ENCODE peak calls at places on chromosome 5, in eight cellular contexts. Y is RWPE2, V is SK-N-SH, U is tibial nerve, Q is transverse colon, H is cardiac fibroblast, A is fibroblast of pulmonary artery, J is lower leg skin. F is an unnamed sample.

GRCh38 chr5:92560698-92561361 is 1020.2 kb downstream of the NR2F1-AS1 start:
- DNase-seq in A (peak; percentile 36), V (no peak), U (no peak), Q (no peak), J (no peak), H (peak; percentile 31), Y (no peak), F (no peak)

GRCh38 chr5:37991267-37991902 is 151.5 kb upstream of the GDNF start:
- DNase-seq in V (no peak), H (no peak), U (no peak), A (no peak), Q (no peak), Y (no peak), J (no peak), F (no peak)

GRCh38 chr5:134242146-134242545 is 16.3 kb upstream of the PPP2CA start:
- DNase-seq in H (peak; percentile 68), Q (peak; percentile 16), U (peak; percentile 23), A (peak; percentile 76), J (no peak), V (no peak), Y (no peak), F (peak; percentile 16)

GRCh38 chr5:154478752-154479159 is 729 bp upstream of the HAND1 start:
- DNase-seq in A (no peak), H (no peak), Q (no peak), V (peak; percentile 74), U (no peak), J (no peak), Y (no peak), F (no peak)

GRCh38 chr5:157059093-157059539 is at the start of gene HAVCR1:
- DNase-seq in A (no peak), V (no peak), H (no peak), Y (no peak), U (no peak), Q (no peak), J (no peak), F (no peak)

GRCh38 chr5:168401226-168401625 is 85.0 kb upstream of the RARS1 start:
- DNase-seq in V (no peak), H (no peak), Y (no peak), Q (no peak), U (no peak), A (no peak), J (no peak), F (no peak)

GRCh38 chr5:169778622-169779596 is 141.8 kb downstream of the DOCK2 start:
- DNase-seq in H (no peak), Y (no peak), V (no peak), Q (no peak), J (no peak), U (no peak), A (no peak), F (no peak)

GRCh38 chr5:137752873-137753226 is 1.3 kb downstream of the HNRNPA0 start:
- DNase-seq in U (peak; percentile 7), H (peak; percentile 42), V (no peak), Q (peak; percentile 21), J (peak; percentile 23), Y (no peak), A (no peak), F (peak; percentile 47)

GRCh38 chr5:37847978-37848425 is 8.2 kb upstream of the GDNF start:
- DNase-seq in U (no peak), Y (peak; percentile 84), J (no peak), A (peak; percentile 57), H (peak; percentile 44), Q (no peak), V (no peak), F (peak; percentile 93)

GRCh38 chr5:98930972-98931762 is 2.4 kb upstream of the CHD1 start:
- DNase-seq in H (no peak), J (no peak), Q (no peak), A (no peak), V (no peak), Y (no peak), U (no peak), F (no peak)

GRCh38 chr5:116084231-116084630 is 594 bp upstream of the COMMD10 start:
- DNase-seq in Q (peak; percentile 23), Y (no peak), H (peak; percentile 49), U (no peak), V (peak; percentile 52), J (no peak), A (peak; percentile 38), F (peak; percentile 43)

GRCh38 chr5:111163000-111163399 is 61.2 kb upstream of the CAMK4 start:
- DNase-seq in H (no peak), A (no peak), Y (no peak), V (no peak), U (no peak), Q (no peak), J (no peak), F (no peak)

GRCh38 chr5:111168608-111169007 is 55.6 kb upstream of the CAMK4 start:
- DNase-seq in V (no peak), A (no peak), H (no peak), Q (no peak), Y (no peak), J (no peak), U (no peak), F (no peak)

GRCh38 chr5:111167551-111167950 is 56.6 kb upstream of the CAMK4 start:
- DNase-seq in A (no peak), H (no peak), Q (no peak), J (no peak), Y (no peak), V (no peak), U (no peak), F (no peak)

GRCh38 chr5:111169269-111169668 is 54.9 kb upstream of the CAMK4 start:
- DNase-seq in Y (no peak), A (no peak), H (no peak), U (no peak), Q (no peak), J (no peak), V (no peak), F (no peak)

DNA sequence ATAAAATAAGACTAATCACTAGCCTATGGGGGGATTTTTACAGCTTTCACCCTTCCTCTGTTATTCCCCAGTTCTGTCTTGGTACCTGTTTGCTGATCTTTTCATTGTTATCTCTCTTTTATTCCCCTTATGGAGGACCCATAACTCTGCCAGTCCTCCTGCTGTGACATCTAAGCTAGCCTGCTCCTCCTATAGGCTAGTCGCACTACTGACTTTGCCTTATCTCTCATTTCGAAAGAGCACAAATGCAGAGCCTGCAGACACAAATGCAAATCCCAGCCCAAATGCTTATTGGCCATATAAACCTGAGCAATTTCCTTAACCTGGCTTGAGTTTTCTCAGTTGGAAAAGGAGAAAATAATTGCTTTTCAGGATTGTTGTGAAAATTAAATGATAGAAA is 59.1 kb upstream of the CAMK4 start:
- DNase-seq in H (no peak), V (no peak), A (no peak), Y (no peak), U (no peak), J (no peak), Q (no peak), F (no peak)
- TF ChIP-seq CTCF in H (no peak), V (no peak), A (no peak), Y (no peak), U (no peak), J (no peak), Q (no peak), F (no peak)

DNA sequence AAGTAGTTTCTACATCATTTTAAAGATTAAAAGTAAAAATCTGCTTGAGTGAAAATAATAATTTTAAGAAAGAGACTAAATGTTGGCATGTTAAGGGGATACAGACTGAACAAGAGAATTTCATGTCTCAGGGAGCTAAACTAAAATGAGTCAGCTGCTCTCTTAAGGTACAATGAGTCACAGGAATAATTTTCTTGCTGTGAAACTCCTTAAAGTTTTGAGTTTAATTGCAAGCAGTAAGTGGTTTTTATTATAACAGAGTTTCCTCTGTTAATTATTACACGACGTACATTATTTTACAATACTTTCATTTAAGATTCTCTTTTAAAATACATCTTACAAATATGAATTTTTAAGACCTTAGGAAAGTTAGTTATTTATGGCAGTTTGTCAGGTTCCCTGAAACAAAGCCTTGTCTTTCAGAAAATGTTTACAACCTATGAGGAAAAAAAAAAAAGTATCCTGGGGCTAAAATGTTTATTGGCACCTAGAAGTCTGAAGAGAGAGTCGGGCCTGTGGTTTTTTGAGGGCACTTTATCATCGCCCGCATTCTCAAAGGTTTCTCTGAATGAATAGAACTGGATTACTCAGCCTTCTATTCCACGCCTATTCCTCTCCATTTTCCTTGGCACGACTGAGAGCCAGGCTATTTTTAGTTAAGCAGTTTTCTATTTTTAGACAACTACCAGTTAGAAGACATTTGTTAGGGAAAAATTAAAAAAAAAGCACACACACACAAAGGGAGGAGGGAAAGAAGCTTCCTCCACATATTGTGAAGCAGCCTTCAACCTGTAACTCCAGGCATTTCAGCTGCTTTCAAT is 97.4 kb downstream of the MEF2C start:
- DNase-seq in V (no peak), A (peak; percentile 94), H (peak; percentile 95), Y (no peak), Q (peak; percentile 17), J (peak; percentile 31), U (peak; percentile 41), F (peak; percentile 79)
- TF ChIP-seq CTCF in V (no peak), A (no peak), H (no peak), Y (no peak), Q (no peak), J (no peak), U (no peak), F (no peak)

DNA sequence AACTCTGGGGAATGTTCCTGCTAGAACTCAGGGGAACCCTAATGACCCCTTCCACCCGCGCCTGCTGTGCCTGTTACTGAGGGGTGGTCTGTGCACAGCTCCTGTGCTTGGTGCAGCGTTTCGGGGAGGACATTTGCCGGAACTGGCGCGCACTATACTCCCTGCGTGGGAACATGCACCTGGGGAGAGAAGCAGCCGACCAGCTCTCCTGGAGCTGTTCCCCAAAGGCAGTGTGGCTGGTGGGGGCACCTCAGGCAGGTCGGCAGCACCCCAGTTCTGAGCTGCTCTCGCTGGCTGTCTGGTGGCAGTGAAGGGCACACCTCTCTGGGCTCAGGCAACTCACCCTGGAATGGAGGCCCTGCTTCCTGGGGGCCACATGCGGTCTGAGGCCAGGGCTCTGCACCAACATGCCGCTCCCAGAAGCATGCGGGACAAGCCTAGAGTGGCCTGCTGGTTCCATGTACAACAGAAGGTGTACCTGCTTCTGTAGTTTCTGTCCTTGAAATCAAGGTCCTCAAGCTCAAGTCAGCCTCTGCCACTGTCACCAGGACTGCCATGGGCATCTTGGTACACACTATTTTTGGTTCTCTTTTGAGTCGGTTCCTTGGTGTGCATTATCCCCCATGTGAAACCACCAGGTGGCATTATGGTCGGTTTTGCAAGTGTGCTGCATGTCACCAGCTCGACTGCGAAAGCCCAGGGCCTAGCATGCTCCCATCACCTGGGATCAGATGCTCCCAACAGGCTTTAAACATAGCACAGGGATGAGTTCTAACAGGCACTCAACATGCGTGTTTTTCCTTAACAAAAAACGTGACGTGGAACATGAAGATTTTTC is 7.8 kb upstream of the MRNIP start:
- DNase-seq in A (no peak), V (peak; percentile 45), U (no peak), Q (no peak), H (no peak), Y (no peak), J (no peak), F (no peak)
- TF ChIP-seq CTCF in A (no peak), V (no peak), U (no peak), Q (no peak), H (no peak), Y (peak; percentile 11), J (no peak), F (no peak)

GRCh38 chr5:72847989-72848473 is 31.6 kb downstream of the TNPO1 start:
- DNase-seq in V (peak; percentile 85), J (peak; percentile 84), Q (peak; percentile 93), U (peak; percentile 84), A (peak; percentile 93), H (peak; percentile 93), Y (peak; percentile 92), F (peak; percentile 93)
- TF ChIP-seq CTCF in V (no peak), J (no peak), Q (peak; percentile 34), U (peak; percentile 25), A (no peak), H (no peak), Y (no peak), F (no peak)

F was measured in MCF 10A.